ENCODE peak calls at places on chromosomes 1 and 21, in seven cellular contexts. G is bronchial epithelial cell, B is NCI-H1092 treated with DMSO at 0.1 percent for 48 hours, M is left ventricle myocardium superior, C is hepatocyte, P is right cardiac atrium, V is Calu3. Z is an unnamed sample.

GRCh38 chr21:45288441-45288841 is 746 bp upstream of the POFUT2 start:
- DNase-seq in G (no peak), B (no peak), M (no peak), C (peak; percentile 28), P (no peak), V (no peak), Z (no peak)

GRCh38 chr1:178361847-178362246 is 134.9 kb downstream of the CLEC20A start:
- DNase-seq in G (no peak), B (no peak), M (no peak), C (no peak), P (no peak), V (no peak), Z (no peak)

GRCh38 chr1:231075020-231075419 is 35.0 kb upstream of the FAM89A start:
- DNase-seq in G (no peak), B (no peak), M (no peak), C (no peak), P (no peak), V (no peak), Z (no peak)

GRCh38 chr1:216820345-216820744 is 97.1 kb upstream of the ESRRG start:
- DNase-seq in G (no peak), B (no peak), M (no peak), C (no peak), P (no peak), V (no peak), Z (no peak)

GRCh38 chr1:92211166-92211565 is 6.5 kb upstream of the C1orf146 start:
- DNase-seq in G (peak; percentile 41), B (no peak), M (no peak), C (no peak), P (no peak), V (no peak), Z (no peak)

GRCh38 chr1:180181048-180181447 is 26.4 kb downstream of the QSOX1 start:
- DNase-seq in G (no peak), B (peak; percentile 18), M (no peak), C (peak; percentile 39), P (no peak), V (no peak), Z (no peak)

GRCh38 chr1:20588634-20589225 is at the start of gene CDA:
- DNase-seq in G (peak; percentile 67), B (no peak), M (no peak), C (peak; percentile 58), P (peak; percentile 61), V (peak; percentile 58), Z (no peak)

GRCh38 chr1:100034465-100034864 is 64.7 kb downstream of the SLC35A3 start:
- DNase-seq in G (peak; percentile 18), B (peak; percentile 26), M (no peak), C (peak; percentile 28), P (no peak), V (no peak), Z (no peak)

GRCh38 chr1:59568158-59568935 is 246.4 kb upstream of the HOOK1 start:
- DNase-seq in G (peak; percentile 46), B (no peak), M (no peak), C (no peak), P (no peak), V (no peak), Z (no peak)

GRCh38 chr1:209291715-209292114 is 291.8 kb upstream of the CAMK1G start:
- DNase-seq in G (no peak), B (no peak), M (no peak), C (no peak), P (no peak), V (no peak), Z (no peak)

GRCh38 chr1:11697893-11698210 is 6.3 kb downstream of the DRAXIN start:
- DNase-seq in G (no peak), B (no peak), M (no peak), C (no peak), P (no peak), V (no peak), Z (no peak)

GRCh38 chr1:29557701-29558445 is 321.6 kb downstream of the PTPRU start:
- DNase-seq in G (no peak), B (no peak), M (no peak), C (no peak), P (no peak), V (no peak), Z (no peak)

GRCh38 chr1:65921461-65921860 is 128.8 kb downstream of the PDE4B start:
- DNase-seq in G (no peak), B (no peak), M (no peak), C (peak; percentile 3), P (no peak), V (no peak), Z (no peak)

GRCh38 chr21:25964009-25964408 is 206.6 kb downstream of the APP start:
- DNase-seq in G (peak; percentile 70), B (no peak), M (no peak), C (no peak), P (no peak), V (no peak), Z (no peak)

GRCh38 chr21:16046625-16047340 is 317.0 kb downstream of the USP25 start:
- DNase-seq in G (peak; percentile 46), B (no peak), M (no peak), C (no peak), P (no peak), V (no peak), Z (no peak)

GRCh38 chr1:163291461-163291860 is 30.3 kb upstream of the NUF2 start:
- DNase-seq in G (no peak), B (no peak), M (no peak), C (no peak), P (no peak), V (no peak), Z (no peak)

GRCh38 chr1:230120289-230120948 is 53.4 kb downstream of the GALNT2 start:
- DNase-seq in G (no peak), B (no peak), M (peak; percentile 70), C (no peak), P (peak; percentile 85), V (no peak), Z (no peak)